ENCODE peak calls at places on chromosomes 16 and 17, in four cellular contexts. Z, R, B and E are unnamed samples.

GRCh38 chr17:2177235-2177811 is 122.4 kb downstream of the HIC1 start:
- DNase-seq in B (no peak), Z (no peak), R (no peak), E (peak; percentile 83)

GRCh38 chr16:71408536-71408935 is 33.3 kb downstream of the TLE7 start:
- DNase-seq in Z (no peak), B (no peak), R (no peak), E (no peak)

GRCh38 chr17:72657467-72658317 is 434.8 kb downstream of the SLC39A11 start:
- DNase-seq in Z (peak; percentile 18), R (no peak), B (no peak), E (peak; percentile 41)

GRCh38 chr17:32461853-32462617 is 17.7 kb downstream of the PSMD11 start:
- DNase-seq in B (peak; percentile 66), Z (peak; percentile 75), R (peak; percentile 45), E (peak; percentile 52)

GRCh38 chr17:8408371-8408770 is 10.7 kb upstream of the RNF222 start:
- DNase-seq in Z (peak; percentile 59), B (peak; percentile 79), R (no peak), E (no peak)

GRCh38 chr17:8339540-8339939 is at the start of gene ODF4:
- DNase-seq in Z (no peak), B (no peak), R (no peak), E (no peak)

GRCh38 chr17:79623786-79624657 is 13.2 kb upstream of the RBFOX3 start:
- DNase-seq in R (no peak), Z (no peak), B (peak; percentile 25), E (no peak)

GRCh38 chr17:74449306-74449705 is 17.1 kb upstream of the CD300A start:
- DNase-seq in B (no peak), Z (no peak), R (no peak), E (no peak)

GRCh38 chr17:38611070-38611786 is 5.5 kb upstream of the SRCIN1 start:
- DNase-seq in B (no peak), Z (no peak), R (no peak), E (no peak)

GRCh38 chr17:22506861-22507260 is 814.5 kb downstream of the KCNJ18 start:
- DNase-seq in Z (no peak), B (no peak), R (no peak), E (no peak)

GRCh38 chr16:2956566-2956956 is 7.5 kb upstream of the KREMEN2 start:
- DNase-seq in B (peak; percentile 31), Z (no peak), R (no peak), E (no peak)
- H2BK15ac ChIP-seq in B (no peak overlapping the region), Z (no peak overlapping the region), R (no peak overlapping the region), E (no peak overlapping the region)

DNA sequence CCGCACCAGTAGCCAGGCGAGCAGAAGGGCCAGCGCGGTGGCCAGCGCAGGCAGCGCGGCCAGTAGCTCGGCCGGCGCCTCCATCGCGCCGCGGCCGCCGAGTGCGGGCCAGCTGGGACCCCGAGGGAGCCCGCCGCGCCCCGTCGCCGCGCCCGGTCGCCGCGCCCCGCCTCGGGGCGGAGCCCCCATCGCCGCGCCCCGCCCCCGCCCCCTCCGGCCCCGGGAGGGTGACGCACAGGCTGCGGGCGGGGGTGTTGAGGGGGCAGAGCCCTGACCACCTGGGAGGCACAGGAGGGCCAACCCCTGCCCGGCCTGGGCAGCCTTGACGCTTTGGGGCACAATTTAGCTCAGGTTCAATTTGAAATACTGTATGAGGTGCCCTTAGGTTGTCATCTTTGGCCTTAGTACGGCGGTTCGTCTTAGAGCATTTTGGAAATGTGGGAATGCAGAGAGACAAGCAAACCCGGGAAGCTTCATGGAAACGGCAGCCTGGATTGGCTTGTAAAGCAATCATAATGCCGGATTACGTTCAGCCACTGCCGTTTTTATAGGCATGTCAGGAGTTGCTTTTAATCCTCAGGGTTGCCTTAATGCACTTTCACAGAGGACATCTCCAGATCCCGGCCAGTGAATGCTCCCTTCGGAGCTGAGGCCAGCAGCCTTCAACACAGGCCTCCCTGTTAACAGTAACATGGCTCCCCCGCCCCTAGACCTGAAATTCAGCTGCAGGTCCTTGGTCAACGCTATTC is at the start of gene MXRA7:
- DNase-seq in B (peak; percentile 86), R (peak; percentile 53), Z (peak; percentile 63), E (peak; percentile 61)
- H2BK15ac ChIP-seq in B (no peak within 1 kb of the TSS), R (peak within 1 kb of the TSS; percentile 61), Z (no peak within 1 kb of the TSS), E (peak within 1 kb of the TSS; percentile 60)

GRCh38 chr17:10217916-10218315 is 19.5 kb upstream of the GAS7 start:
- DNase-seq in B (no peak), R (no peak), Z (no peak), E (peak; percentile 21)
- H2BK15ac ChIP-seq in B (no peak overlapping the region), R (no peak overlapping the region), Z (no peak overlapping the region), E (no peak overlapping the region)

GRCh38 chr17:71304498-71305158 is 816.2 kb upstream of the SOX9 start:
- DNase-seq in B (peak; percentile 61), Z (peak; percentile 44), R (no peak), E (no peak)
- H2BK15ac ChIP-seq in B (no peak overlapping the region), Z (no peak overlapping the region), R (no peak overlapping the region), E (no peak overlapping the region)

GRCh38 chr16:58814348-58814801 is 80.3 kb upstream of the GOT2 start:
- DNase-seq in B (peak; percentile 52), R (peak; percentile 54), Z (peak; percentile 51), E (peak; percentile 30)

GRCh38 chr16:58820359-58820758 is 86.2 kb upstream of the GOT2 start:
- DNase-seq in B (no peak), Z (no peak), R (no peak), E (no peak)

GRCh38 chr16:58815188-58815888 is 81.2 kb upstream of the GOT2 start:
- DNase-seq in R (no peak), B (no peak), Z (no peak), E (no peak)
- H2BK15ac ChIP-seq in R (no peak overlapping the region), B (no peak overlapping the region), Z (no peak overlapping the region), E (no peak overlapping the region)

DNA sequence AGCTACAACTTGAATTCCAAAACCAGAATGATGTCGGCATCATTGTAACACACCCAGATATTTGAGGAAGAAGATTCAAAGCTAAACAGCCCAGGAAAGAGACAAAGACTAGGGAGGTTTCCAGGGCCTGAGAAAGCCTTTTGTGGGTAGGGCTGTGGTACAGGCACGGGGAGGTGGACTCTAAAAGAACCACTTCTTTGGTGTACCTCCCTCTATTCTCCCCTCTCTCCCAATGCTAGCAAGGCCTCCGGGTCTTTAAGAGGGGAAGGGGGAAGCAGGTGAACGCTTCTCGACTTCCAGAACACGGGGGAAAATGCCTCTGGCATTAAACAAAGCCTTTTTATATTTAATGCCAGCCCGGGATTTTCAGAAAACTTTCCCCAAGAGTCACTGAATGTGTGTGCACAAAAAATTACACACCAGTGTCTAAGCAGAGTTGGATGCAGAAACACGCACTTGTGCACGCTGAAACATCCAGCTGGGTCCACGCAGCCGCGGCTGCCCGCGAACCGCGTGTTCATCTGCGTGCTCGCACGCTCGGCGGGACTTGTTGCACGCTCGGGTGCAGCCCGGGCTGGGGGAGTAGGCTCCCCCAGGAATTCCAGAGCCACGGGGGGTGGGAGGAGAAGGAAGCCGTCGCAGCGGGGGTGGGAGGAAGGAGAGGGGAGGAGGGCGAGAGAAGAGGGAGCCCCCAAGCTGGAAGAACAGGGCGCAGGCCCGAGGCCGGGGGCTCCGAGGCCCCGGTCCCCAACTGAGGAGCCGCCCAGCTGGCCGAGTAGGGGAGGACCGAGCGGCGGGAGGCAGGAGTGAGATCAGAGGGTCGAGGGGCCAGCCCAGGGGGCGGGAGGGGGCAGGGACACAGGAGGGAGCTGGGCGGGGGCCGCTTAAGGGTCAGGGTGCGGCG is 20.2 kb upstream of the ZNF423 start:
- DNase-seq in Z (peak; percentile 56), B (no peak), R (peak; percentile 36), E (no peak)
- H2BK15ac ChIP-seq in Z (peak overlapping the region; percentile 57), B (no peak overlapping the region), R (peak overlapping the region; percentile 89), E (no peak overlapping the region)

GRCh38 chr16:30775381-30776099 is 11.5 kb downstream of the ZNF629 start:
- DNase-seq in Z (peak; percentile 96), R (peak; percentile 82), B (peak; percentile 89), E (peak; percentile 76)

GRCh38 chr16:30779596-30779995 is 7.4 kb downstream of the ZNF629 start:
- DNase-seq in R (no peak), Z (no peak), B (no peak), E (no peak)

GRCh38 chr16:30778549-30779244 is 8.3 kb downstream of the ZNF629 start:
- DNase-seq in B (peak; percentile 65), R (peak; percentile 20), Z (peak; percentile 44), E (peak; percentile 22)

GRCh38 chr16:30780021-30780420 is 7.0 kb downstream of the ZNF629 start:
- DNase-seq in R (no peak), Z (no peak), B (no peak), E (no peak)

GRCh38 chr16:30777591-30778297 is 9.3 kb downstream of the ZNF629 start:
- DNase-seq in R (no peak), Z (no peak), B (no peak), E (no peak)
- H2BK15ac ChIP-seq in R (no peak overlapping the region), Z (no peak overlapping the region), B (no peak overlapping the region), E (no peak overlapping the region)

GRCh38 chr16:83794874-83795273 is 12.9 kb upstream of the HSBP1 start:
- DNase-seq in Z (no peak), R (no peak), B (no peak), E (no peak)

GRCh38 chr16:83791916-83792315 is 15.9 kb upstream of the HSBP1 start:
- DNase-seq in B (no peak), Z (no peak), R (no peak), E (no peak)

GRCh38 chr16:83789642-83790401 is 18.0 kb upstream of the HSBP1 start:
- DNase-seq in Z (no peak), R (no peak), B (no peak), E (no peak)

GRCh38 chr16:83792391-83792790 is 15.4 kb upstream of the HSBP1 start:
- DNase-seq in R (no peak), B (no peak), Z (no peak), E (no peak)

GRCh38 chr16:83793179-83793578 is 14.6 kb upstream of the HSBP1 start:
- DNase-seq in B (no peak), Z (no peak), R (no peak), E (no peak)
- H2BK15ac ChIP-seq in B (no peak overlapping the region), Z (no peak overlapping the region), R (no peak overlapping the region), E (no peak overlapping the region)